ENCODE peak calls at places on chromosomes 4 and X, in six cellular contexts. One of them, this sample, is unnamed.

GRCh38 chr4:156547439-156547838 is 424.2 kb downstream of the PDGFC start:
- DNase-seq in heart left ventricle: no peak
- DNase-seq in vagina: no peak
- DNase-seq in lower leg skin: no peak
- DNase-seq in HCT116: no peak
- DNase-seq in IMR-90: peak
- DNase-seq in this sample: no peak

GRCh38 chr4:38119663-38120374 is 159.6 kb downstream of the PTTG2 start:
- DNase-seq in HCT116: no peak
- DNase-seq in vagina: no peak
- DNase-seq in lower leg skin: no peak
- DNase-seq in heart left ventricle: peak
- DNase-seq in IMR-90: peak
- DNase-seq in this sample: no peak

GRCh38 chrX:19728083-19728648 is 159.2 kb downstream of the SH3KBP1 start:
- DNase-seq in vagina: no peak
- DNase-seq in HCT116: no peak
- DNase-seq in IMR-90: no peak
- DNase-seq in lower leg skin: no peak
- DNase-seq in heart left ventricle: no peak
- DNase-seq in this sample: no peak

GRCh38 chr4:154366956-154367355 is 124.6 kb downstream of the DCHS2 start:
- DNase-seq in heart left ventricle: no peak
- DNase-seq in vagina: no peak
- DNase-seq in lower leg skin: no peak
- DNase-seq in HCT116: no peak
- DNase-seq in IMR-90: no peak
- DNase-seq in this sample: no peak

GRCh38 chrX:133715715-133716114 is 269.7 kb downstream of the GPC3 start:
- DNase-seq in HCT116: no peak
- DNase-seq in IMR-90: no peak
- DNase-seq in vagina: no peak
- DNase-seq in lower leg skin: no peak
- DNase-seq in heart left ventricle: no peak
- DNase-seq in this sample: no peak

GRCh38 chr4:173571620-173572019 is 41.6 kb upstream of the HAND2 start:
- DNase-seq in vagina: no peak
- DNase-seq in heart left ventricle: no peak
- DNase-seq in lower leg skin: no peak
- DNase-seq in HCT116: no peak
- DNase-seq in IMR-90: no peak
- DNase-seq in this sample: no peak

GRCh38 chr4:8200302-8200975 is 1.3 kb downstream of the SH3TC1 start:
- DNase-seq in heart left ventricle: peak
- DNase-seq in vagina: no peak
- DNase-seq in HCT116: no peak
- DNase-seq in IMR-90: peak
- DNase-seq in lower leg skin: peak
- DNase-seq in this sample: peak

GRCh38 chrX:39813631-39814246 is 284.0 kb downstream of the BCOR start:
- DNase-seq in heart left ventricle: peak
- DNase-seq in lower leg skin: peak
- DNase-seq in HCT116: no peak
- DNase-seq in IMR-90: peak
- DNase-seq in vagina: no peak
- DNase-seq in this sample: peak

GRCh38 chrX:129777218-129777768 is 2.5 kb upstream of the SASH3 start:
- DNase-seq in lower leg skin: no peak
- DNase-seq in HCT116: no peak
- DNase-seq in vagina: no peak
- DNase-seq in IMR-90: no peak
- DNase-seq in heart left ventricle: peak
- DNase-seq in this sample: no peak

GRCh38 chrX:120514236-120514635 is 45.1 kb upstream of the LAMP2 start:
- DNase-seq in HCT116: no peak
- DNase-seq in IMR-90: peak
- DNase-seq in lower leg skin: no peak
- DNase-seq in vagina: no peak
- DNase-seq in heart left ventricle: no peak
- DNase-seq in this sample: no peak

GRCh38 chr4:160364217-160364616 is 1261.3 kb downstream of the RAPGEF2 start:
- DNase-seq in lower leg skin: no peak
- DNase-seq in vagina: no peak
- DNase-seq in IMR-90: no peak
- DNase-seq in HCT116: no peak
- DNase-seq in heart left ventricle: no peak
- DNase-seq in this sample: no peak

GRCh38 chrX:19926095-19926494 is 38.7 kb upstream of the SH3KBP1 start:
- DNase-seq in IMR-90: no peak
- DNase-seq in heart left ventricle: no peak
- DNase-seq in lower leg skin: no peak
- DNase-seq in vagina: no peak
- DNase-seq in HCT116: no peak
- DNase-seq in this sample: no peak

GRCh38 chr4:70920592-70920991 is 18.4 kb downstream of the MOB1B start:
- DNase-seq in heart left ventricle: no peak
- DNase-seq in IMR-90: no peak
- DNase-seq in vagina: no peak
- DNase-seq in lower leg skin: no peak
- DNase-seq in HCT116: no peak
- DNase-seq in this sample: no peak

GRCh38 chrX:21740329-21741274 is 17.3 kb downstream of the SMPX start:
- DNase-seq in IMR-90: no peak
- DNase-seq in HCT116: no peak
- DNase-seq in lower leg skin: peak
- DNase-seq in heart left ventricle: peak
- DNase-seq in vagina: no peak
- DNase-seq in this sample: peak

GRCh38 chr4:113760852-113761681 is 471 bp downstream of the CAMK2D start:
- DNase-seq in IMR-90: peak
- DNase-seq in lower leg skin: peak
- DNase-seq in vagina: no peak
- DNase-seq in heart left ventricle: peak
- DNase-seq in HCT116: no peak
- DNase-seq in this sample: peak

GRCh38 chrX:69379412-69379811 is 124.7 kb upstream of the NALF2 start:
- DNase-seq in vagina: peak
- DNase-seq in lower leg skin: no peak
- DNase-seq in HCT116: no peak
- DNase-seq in heart left ventricle: no peak
- DNase-seq in IMR-90: no peak
- DNase-seq in this sample: no peak

GRCh38 chr4:107034091-107034698 is 1.9 kb downstream of the DKK2 start:
- DNase-seq in HCT116: no peak
- DNase-seq in IMR-90: no peak
- DNase-seq in heart left ventricle: no peak
- DNase-seq in vagina: no peak
- DNase-seq in lower leg skin: peak
- DNase-seq in this sample: peak

GRCh38 chrX:10007604-10008003 is 40.4 kb downstream of the CLDN34 start:
- DNase-seq in heart left ventricle: no peak
- DNase-seq in IMR-90: peak
- DNase-seq in lower leg skin: no peak
- DNase-seq in HCT116: no peak
- DNase-seq in vagina: no peak
- DNase-seq in this sample: no peak

GRCh38 chrX:57906790-57907189 is 3.5 kb downstream of the ZXDA start:
- DNase-seq in IMR-90: peak
- DNase-seq in heart left ventricle: no peak
- DNase-seq in HCT116: no peak
- DNase-seq in lower leg skin: no peak
- DNase-seq in vagina: no peak
- DNase-seq in this sample: no peak

GRCh38 chr4:86759298-86759697 is 89.9 kb downstream of the SLC10A6 start:
- DNase-seq in IMR-90: no peak
- DNase-seq in heart left ventricle: no peak
- DNase-seq in HCT116: no peak
- DNase-seq in lower leg skin: no peak
- DNase-seq in vagina: no peak
- DNase-seq in this sample: no peak

GRCh38 chrX:131792789-131793462 is 230.2 kb upstream of the STK26 start:
- DNase-seq in IMR-90: peak
- DNase-seq in HCT116: no peak
- DNase-seq in lower leg skin: peak
- DNase-seq in vagina: no peak
- DNase-seq in heart left ventricle: peak
- DNase-seq in this sample: no peak

GRCh38 chrX:106246511-106246910 is 78.4 kb downstream of the PWWP3B start:
- DNase-seq in lower leg skin: no peak
- DNase-seq in vagina: no peak
- DNase-seq in heart left ventricle: no peak
- DNase-seq in HCT116: no peak
- DNase-seq in IMR-90: no peak
- DNase-seq in this sample: no peak

GRCh38 chr4:17273047-17273446 is 238.8 kb downstream of the QDPR start:
- DNase-seq in HCT116: no peak
- DNase-seq in vagina: no peak
- DNase-seq in lower leg skin: no peak
- DNase-seq in heart left ventricle: no peak
- DNase-seq in IMR-90: peak
- DNase-seq in this sample: no peak

GRCh38 chrX:69018416-69019072 is 146.7 kb downstream of the PJA1 start:
- DNase-seq in HCT116: no peak
- DNase-seq in heart left ventricle: no peak
- DNase-seq in IMR-90: no peak
- DNase-seq in lower leg skin: peak
- DNase-seq in vagina: peak
- DNase-seq in this sample: no peak

GRCh38 chrX:47145408-47146120 is 543 bp downstream of the RBM10 start:
- DNase-seq in vagina: no peak
- DNase-seq in heart left ventricle: no peak
- DNase-seq in HCT116: no peak
- DNase-seq in lower leg skin: no peak
- DNase-seq in IMR-90: no peak
- DNase-seq in this sample: no peak
- TF ChIP-seq POLR2A in vagina: no peak
- TF ChIP-seq POLR2A in heart left ventricle: no peak
- TF ChIP-seq POLR2A in HCT116: no peak
- TF ChIP-seq POLR2A in lower leg skin: no peak
- TF ChIP-seq POLR2A in IMR-90: no peak
- TF ChIP-seq POLR2A in this sample: no peak

GRCh38 chr4:128060620-128061565 is at the start of gene LARP1B:
- DNase-seq in heart left ventricle: peak
- DNase-seq in lower leg skin: peak
- DNase-seq in HCT116: peak
- DNase-seq in IMR-90: peak
- DNase-seq in vagina: no peak
- DNase-seq in this sample: peak
- TF ChIP-seq POLR2A in heart left ventricle: peak
- TF ChIP-seq POLR2A in lower leg skin: no peak
- TF ChIP-seq POLR2A in HCT116: peak
- TF ChIP-seq POLR2A in IMR-90: peak
- TF ChIP-seq POLR2A in vagina: peak
- TF ChIP-seq POLR2A in this sample: peak

DNA sequence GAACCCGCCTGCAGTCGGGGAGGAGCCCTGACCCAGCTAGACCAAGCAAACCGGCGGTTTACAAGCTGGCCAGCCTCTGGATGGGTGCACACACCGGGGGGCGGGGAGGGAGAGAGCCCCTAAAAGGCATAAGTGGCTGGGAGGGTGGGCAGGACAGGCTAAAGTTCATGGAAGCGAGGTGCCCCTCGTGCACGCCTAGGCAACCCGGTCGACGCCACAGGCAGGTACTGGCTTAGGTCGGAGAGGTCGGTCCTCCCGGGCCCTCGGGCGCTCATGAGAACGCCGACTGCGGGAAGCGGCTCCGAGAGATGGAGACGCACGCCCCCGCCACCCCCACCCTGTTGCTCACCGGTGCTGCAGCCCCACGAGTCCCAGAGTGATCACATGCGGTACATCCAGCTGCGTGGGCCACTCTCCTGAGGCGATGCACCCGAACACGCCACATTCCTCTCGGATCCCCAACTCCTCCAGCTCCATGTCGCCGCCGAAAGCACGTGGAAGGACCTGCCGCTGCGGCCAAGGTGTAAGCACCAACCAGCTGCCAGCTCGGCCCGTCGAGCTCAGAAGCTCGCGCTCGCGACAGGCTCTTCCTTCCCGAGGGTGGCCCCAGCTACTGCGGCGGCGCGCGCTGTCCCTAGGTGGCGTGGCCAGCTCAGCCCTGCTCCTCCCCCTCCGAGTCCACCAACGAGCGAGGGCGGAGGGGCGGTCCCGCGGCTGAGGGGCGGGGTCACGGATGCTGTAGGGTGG is at the start of gene PPAT:
- DNase-seq in HCT116: peak
- DNase-seq in heart left ventricle: peak
- DNase-seq in IMR-90: peak
- DNase-seq in lower leg skin: peak
- DNase-seq in vagina: peak
- DNase-seq in this sample: peak
- TF ChIP-seq POLR2A in HCT116: peak
- TF ChIP-seq POLR2A in heart left ventricle: peak
- TF ChIP-seq POLR2A in IMR-90: no peak
- TF ChIP-seq POLR2A in lower leg skin: no peak
- TF ChIP-seq POLR2A in vagina: peak
- TF ChIP-seq POLR2A in this sample: peak

DNA sequence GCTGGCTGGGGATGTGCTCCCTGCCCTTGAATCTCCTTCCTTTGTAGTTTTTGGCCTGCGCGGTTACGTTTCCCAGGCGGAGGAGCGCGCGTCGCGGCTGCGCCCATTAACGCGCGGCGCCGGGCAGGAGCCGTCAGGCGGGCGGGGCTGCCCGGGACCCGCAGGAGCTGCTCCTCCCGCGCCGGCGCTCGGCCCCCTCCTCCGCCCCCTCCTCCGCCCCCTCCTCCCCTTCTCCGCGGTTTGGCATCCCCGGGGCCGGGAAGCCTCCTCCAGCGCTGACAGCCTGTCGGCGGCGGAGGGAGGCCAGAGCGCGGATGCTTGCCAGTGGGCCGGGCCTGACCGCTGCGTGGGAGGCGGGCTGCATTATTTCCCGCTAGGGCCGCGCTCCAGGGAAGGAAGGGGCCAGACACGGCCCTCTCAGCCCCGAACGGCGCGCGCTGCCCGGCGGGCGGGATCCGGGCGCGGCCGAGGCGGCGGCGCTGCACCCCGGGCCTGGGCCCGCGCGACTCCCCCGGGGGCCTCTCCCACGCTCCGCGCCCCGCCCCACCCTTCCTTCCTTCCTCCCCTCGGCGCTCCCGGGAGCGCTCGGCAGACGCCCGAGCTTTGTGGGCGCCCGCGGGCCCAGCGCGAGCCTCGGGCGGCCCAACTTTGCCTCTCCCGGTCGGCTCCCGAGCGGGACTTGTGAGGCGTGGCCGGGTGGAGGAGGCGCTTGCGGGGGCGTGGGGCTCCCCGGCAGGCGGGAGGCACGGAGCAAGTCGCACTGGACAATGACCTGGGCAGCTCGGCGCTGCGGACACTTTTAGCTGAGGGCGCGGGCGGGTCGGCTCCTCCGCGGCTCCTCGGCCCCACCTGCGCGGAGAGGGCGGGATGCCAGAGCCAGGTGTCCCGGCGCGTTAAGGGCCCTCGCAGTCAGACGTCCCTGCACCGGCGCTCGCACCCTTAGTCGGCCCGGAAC is at the start of gene DCLK2:
- DNase-seq in IMR-90: peak
- DNase-seq in HCT116: peak
- DNase-seq in lower leg skin: peak
- DNase-seq in heart left ventricle: peak
- DNase-seq in vagina: no peak
- DNase-seq in this sample: peak
- TF ChIP-seq POLR2A in IMR-90: peak
- TF ChIP-seq POLR2A in HCT116: peak
- TF ChIP-seq POLR2A in lower leg skin: no peak
- TF ChIP-seq POLR2A in heart left ventricle: no peak
- TF ChIP-seq POLR2A in vagina: no peak
- TF ChIP-seq POLR2A in this sample: no peak

GRCh38 chrX:30220646-30221045 is 5.3 kb downstream of the MAGEB2 start:
- DNase-seq in IMR-90: no peak
- DNase-seq in lower leg skin: no peak
- DNase-seq in HCT116: no peak
- DNase-seq in heart left ventricle: no peak
- DNase-seq in vagina: no peak
- DNase-seq in this sample: no peak
- TF ChIP-seq POLR2A in IMR-90: no peak
- TF ChIP-seq POLR2A in lower leg skin: no peak
- TF ChIP-seq POLR2A in HCT116: no peak
- TF ChIP-seq POLR2A in heart left ventricle: no peak
- TF ChIP-seq POLR2A in vagina: no peak
- TF ChIP-seq POLR2A in this sample: no peak

This sample was measured in tibial nerve.